ENCODE peak calls at places on chromosomes 13 and 19, in eight cellular contexts. N, S, Y, G, P, I, W and A are unnamed samples.

GRCh38 chr19:49579947-49580263 is 451 bp downstream of the NOSIP start:
- DNase-seq in N (no peak), S (no peak), Y (no peak), G (no peak), P (no peak), I (peak), W (no peak), A (no peak)

GRCh38 chr13:43425234-43425633 is 361.5 kb downstream of the ENOX1 start:
- DNase-seq in N (no peak), S (no peak), Y (no peak), G (no peak), P (no peak), I (no peak), W (no peak), A (no peak)

GRCh38 chr19:45524575-45525129 is 17.4 kb downstream of the VASP start:
- DNase-seq in N (no peak), S (no peak), Y (no peak), G (no peak), P (no peak), I (no peak), W (no peak), A (no peak)

GRCh38 chr19:48296963-48297734 is 27.3 kb downstream of the ZNF114 start:
- DNase-seq in N (no peak), S (no peak), Y (no peak), G (no peak), P (no peak), I (no peak), W (no peak), A (no peak)

GRCh38 chr13:88622362-88622973 is 951.3 kb downstream of the SLITRK5 start:
- DNase-seq in N (no peak), S (peak), Y (no peak), G (no peak), P (no peak), I (no peak), W (no peak), A (no peak)

GRCh38 chr13:36282818-36283432 is 14.7 kb downstream of the CCDC169 start:
- DNase-seq in N (peak), S (peak), Y (peak), G (no peak), P (peak), I (peak), W (no peak), A (no peak)

GRCh38 chr13:95035311-95036109 is 265.7 kb downstream of the ABCC4 start:
- DNase-seq in N (no peak), S (no peak), Y (no peak), G (no peak), P (no peak), I (no peak), W (no peak), A (no peak)

GRCh38 chr19:2274937-2275535 is 6.9 kb downstream of the PEAK3 start:
- DNase-seq in N (peak), S (peak), Y (peak), G (peak), P (peak), I (peak), W (no peak), A (no peak)

GRCh38 chr19:49530708-49531107 is 2.9 kb downstream of the RCN3 start:
- DNase-seq in N (no peak), S (no peak), Y (no peak), G (no peak), P (no peak), I (no peak), W (no peak), A (no peak)

GRCh38 chr13:33178197-33178699 is 107.3 kb downstream of the STARD13 start:
- DNase-seq in N (no peak), S (no peak), Y (no peak), G (no peak), P (no peak), I (no peak), W (no peak), A (no peak)

GRCh38 chr19:46350758-46351159 is 3.9 kb downstream of the PPP5C start:
- DNase-seq in N (no peak), S (no peak), Y (no peak), G (no peak), P (no peak), I (no peak), W (no peak), A (no peak)

GRCh38 chr19:11152318-11153062 is 3.1 kb downstream of the SPC24 start:
- DNase-seq in N (peak), S (no peak), Y (peak), G (no peak), P (peak), I (peak), W (no peak), A (no peak)

GRCh38 chr19:6890938-6891337 is 3.6 kb downstream of the ADGRE1 start:
- DNase-seq in N (no peak), S (no peak), Y (no peak), G (no peak), P (no peak), I (no peak), W (no peak), A (no peak)

GRCh38 chr13:89324582-89324981 is 1653.4 kb downstream of the SLITRK5 start:
- DNase-seq in N (no peak), S (no peak), Y (peak), G (no peak), P (no peak), I (no peak), W (no peak), A (no peak)

GRCh38 chr13:44307844-44308243 is 65.8 kb upstream of the SERP2 start:
- DNase-seq in N (no peak), S (peak), Y (no peak), G (no peak), P (no peak), I (no peak), W (no peak), A (no peak)

GRCh38 chr13:21364357-21364756 is 94.7 kb downstream of the ZDHHC20 start:
- DNase-seq in N (no peak), S (no peak), Y (no peak), G (no peak), P (no peak), I (no peak), W (no peak), A (no peak)

GRCh38 chr13:71278512-71278911 is 588.5 kb downstream of the DACH1 start:
- DNase-seq in N (no peak), S (no peak), Y (no peak), G (no peak), P (no peak), I (no peak), W (no peak), A (no peak)